ENCODE peak calls at places on chromosomes 1 and 21, in six cellular contexts. E is left cardiac atrium; W is esophagus muscularis mucosa; N is stimulated activated CD4-positive, alpha-beta T cell treated with anti-CD3 and anti-CD28 coated beads, Interleukin-1b, Interleukin-23, amount 100 ng/mL, for 48 hours; Y is T-helper 9 cell; Z is posterior cingulate gyrus. B is an unnamed sample.

GRCh38 chr1:36401602-36402517 is 4.2 kb upstream of the LSM10 start:
- DNase-seq in E (no peak), W (no peak), N (no peak), Y (no peak), Z (no peak), B (no peak)

GRCh38 chr1:41158147-41158875 is 83.8 kb downstream of the SCMH1 start:
- DNase-seq in E (no peak), W (no peak), N (no peak), Y (no peak), Z (no peak), B (no peak)

GRCh38 chr21:35475768-35476167 is 426.7 kb upstream of the RUNX1 start:
- DNase-seq in E (no peak), W (no peak), N (no peak), Y (no peak), Z (no peak), B (no peak)

GRCh38 chr1:226643701-226644540 is 95.2 kb downstream of the ITPKB start:
- DNase-seq in E (no peak), W (no peak), N (peak; percentile 32), Y (no peak), Z (peak; percentile 58), B (no peak)

GRCh38 chr1:209783338-209783737 is 1.0 kb downstream of the C1orf74 start:
- DNase-seq in E (no peak), W (no peak), N (no peak), Y (no peak), Z (no peak), B (no peak)

GRCh38 chr1:214124281-214124805 is 136.6 kb downstream of the PROX1 start:
- DNase-seq in E (no peak), W (no peak), N (no peak), Y (no peak), Z (no peak), B (no peak)

GRCh38 chr1:226365166-226365565 is 42.7 kb downstream of the PARP1 start:
- DNase-seq in E (no peak), W (no peak), N (no peak), Y (no peak), Z (no peak), B (no peak)

GRCh38 chr1:151166506-151166956 is 587 bp downstream of the SCNM1 start:
- DNase-seq in E (no peak), W (no peak), N (no peak), Y (no peak), Z (no peak), B (no peak)

GRCh38 chr21:31363720-31364119 is 19.7 kb upstream of the TIAM1 start:
- DNase-seq in E (no peak), W (no peak), N (no peak), Y (no peak), Z (no peak), B (no peak)

GRCh38 chr1:193216920-193217319 is 30.5 kb upstream of the B3GALT2 start:
- DNase-seq in E (no peak), W (no peak), N (no peak), Y (no peak), Z (no peak), B (no peak)